ENCODE peak calls at places on chromosomes 1 and 21, in four cellular contexts. One of them, this sample, is unnamed.

GRCh38 chr1:178818416-178818815 is 52.5 kb downstream of the ANGPTL1 start:
- DNase-seq in stomach: no peak
- DNase-seq in suprapubic skin: no peak
- DNase-seq in A549: no peak
- DNase-seq in this sample: no peak

GRCh38 chr1:230124187-230125128 is 57.4 kb downstream of the GALNT2 start:
- DNase-seq in stomach: no peak
- DNase-seq in suprapubic skin: no peak
- DNase-seq in A549: no peak
- DNase-seq in this sample: no peak

GRCh38 chr1:220787069-220787614 is 429 bp downstream of the MTARC1 start:
- DNase-seq in stomach: peak; percentile 71
- DNase-seq in suprapubic skin: no peak
- DNase-seq in A549: peak; percentile 58
- DNase-seq in this sample: peak; percentile 64

GRCh38 chr21:23853796-23854379 is 1753.4 kb downstream of the MRPL39 start:
- DNase-seq in stomach: no peak
- DNase-seq in suprapubic skin: no peak
- DNase-seq in A549: no peak
- DNase-seq in this sample: no peak

GRCh38 chr1:231460614-231461013 is 38.5 kb upstream of the EGLN1 start:
- DNase-seq in stomach: no peak
- DNase-seq in suprapubic skin: no peak
- DNase-seq in A549: no peak
- DNase-seq in this sample: no peak

GRCh38 chr1:72186733-72187307 is 95.5 kb downstream of the NEGR1 start:
- DNase-seq in stomach: no peak
- DNase-seq in suprapubic skin: no peak
- DNase-seq in A549: no peak
- DNase-seq in this sample: no peak

GRCh38 chr1:175839678-175840669 is 96.6 kb upstream of the TNR start:
- DNase-seq in stomach: no peak
- DNase-seq in suprapubic skin: no peak
- DNase-seq in A549: no peak
- DNase-seq in this sample: no peak

GRCh38 chr1:24415910-24416665 is 486 bp downstream of the NIPAL3 start:
- DNase-seq in stomach: no peak
- DNase-seq in suprapubic skin: no peak
- DNase-seq in A549: peak; percentile 12
- DNase-seq in this sample: no peak

GRCh38 chr1:184393924-184394323 is 7.1 kb downstream of the C1orf21 start:
- DNase-seq in stomach: no peak
- DNase-seq in suprapubic skin: no peak
- DNase-seq in A549: no peak
- DNase-seq in this sample: no peak

GRCh38 chr21:39004776-39005605 is 178.3 kb downstream of the PSMG1 start:
- DNase-seq in stomach: peak; percentile 35
- DNase-seq in suprapubic skin: no peak
- DNase-seq in A549: no peak
- DNase-seq in this sample: peak; percentile 87

GRCh38 chr1:223339861-223340260 is 24.1 kb downstream of the SUSD4 start:
- DNase-seq in stomach: no peak
- DNase-seq in suprapubic skin: no peak
- DNase-seq in A549: no peak
- DNase-seq in this sample: no peak

GRCh38 chr1:11929849-11930248 is 3.6 kb upstream of the KIAA2013 start:
- DNase-seq in stomach: peak; percentile 77
- DNase-seq in suprapubic skin: peak; percentile 77
- DNase-seq in A549: no peak
- DNase-seq in this sample: peak; percentile 94

GRCh38 chr21:32073593-32073992 is 200.8 kb downstream of the HUNK start:
- DNase-seq in stomach: no peak
- DNase-seq in suprapubic skin: no peak
- DNase-seq in A549: no peak
- DNase-seq in this sample: no peak

GRCh38 chr1:181208967-181209366 is 120.5 kb downstream of the IER5 start:
- DNase-seq in stomach: no peak
- DNase-seq in suprapubic skin: no peak
- DNase-seq in A549: no peak
- DNase-seq in this sample: no peak

GRCh38 chr1:201888282-201889033 is at the start of gene SHISA4:
- DNase-seq in stomach: peak; percentile 83
- DNase-seq in suprapubic skin: peak; percentile 80
- DNase-seq in A549: peak; percentile 86
- DNase-seq in this sample: peak; percentile 93

GRCh38 chr1:23578997-23579363 is 19.7 kb upstream of the ID3 start:
- DNase-seq in stomach: no peak
- DNase-seq in suprapubic skin: no peak
- DNase-seq in A549: no peak
- DNase-seq in this sample: no peak

GRCh38 chr1:11062965-11063401 is 3.2 kb upstream of the SRM start:
- DNase-seq in stomach: no peak
- DNase-seq in suprapubic skin: peak; percentile 17
- DNase-seq in A549: no peak
- DNase-seq in this sample: peak; percentile 40

GRCh38 chr1:6125366-6125765 is 54.8 kb downstream of the CHD5 start:
- DNase-seq in stomach: no peak
- DNase-seq in suprapubic skin: no peak
- DNase-seq in A549: no peak
- DNase-seq in this sample: peak; percentile 57

GRCh38 chr21:34073749-34074282 is 438 bp downstream of the MRPS6 start:
- DNase-seq in stomach: peak; percentile 38
- DNase-seq in suprapubic skin: peak; percentile 63
- DNase-seq in A549: no peak
- DNase-seq in this sample: peak; percentile 64

GRCh38 chr1:117838911-117839310 is 90.5 kb downstream of the GDAP2 start:
- DNase-seq in stomach: no peak
- DNase-seq in suprapubic skin: no peak
- DNase-seq in A549: no peak
- DNase-seq in this sample: no peak

GRCh38 chr1:245871881-245872280 is 635.2 kb downstream of the SMYD3 start:
- DNase-seq in stomach: no peak
- DNase-seq in suprapubic skin: no peak
- DNase-seq in A549: no peak
- DNase-seq in this sample: no peak

GRCh38 chr1:156337052-156337887 is 822 bp downstream of the CCT3 start:
- DNase-seq in stomach: no peak
- DNase-seq in suprapubic skin: no peak
- DNase-seq in A549: peak; percentile 17
- DNase-seq in this sample: no peak

GRCh38 chr1:66303646-66304045 is 230.3 kb upstream of the SGIP1 start:
- DNase-seq in stomach: no peak
- DNase-seq in suprapubic skin: no peak
- DNase-seq in A549: no peak
- DNase-seq in this sample: no peak

GRCh38 chr21:42599486-42599885 is 53.9 kb upstream of the PDE9A start:
- DNase-seq in stomach: no peak
- DNase-seq in suprapubic skin: no peak
- DNase-seq in A549: no peak
- DNase-seq in this sample: no peak

GRCh38 chr1:230891413-230891812 is 23.1 kb upstream of the C1orf198 start:
- DNase-seq in stomach: no peak
- DNase-seq in suprapubic skin: no peak
- DNase-seq in A549: no peak
- DNase-seq in this sample: no peak

GRCh38 chr1:67420835-67421492 is 9.2 kb downstream of the SERBP1 start:
- DNase-seq in stomach: no peak
- DNase-seq in suprapubic skin: no peak
- DNase-seq in A549: no peak
- DNase-seq in this sample: no peak

GRCh38 chr1:104380003-104380402 is 630.3 kb downstream of the AMY1C start:
- DNase-seq in stomach: no peak
- DNase-seq in suprapubic skin: no peak
- DNase-seq in A549: no peak
- DNase-seq in this sample: no peak

GRCh38 chr1:166479052-166479631 is 312.3 kb upstream of the FAM78B start:
- DNase-seq in stomach: peak; percentile 66
- DNase-seq in suprapubic skin: peak; percentile 65
- DNase-seq in A549: no peak
- DNase-seq in this sample: no peak

GRCh38 chr1:12745992-12746323 is at the start of gene CFAP107:
- DNase-seq in stomach: no peak
- DNase-seq in suprapubic skin: no peak
- DNase-seq in A549: no peak
- DNase-seq in this sample: no peak

GRCh38 chr21:44300262-44300959 is 558 bp downstream of the PFKL start:
- DNase-seq in stomach: peak; percentile 87
- DNase-seq in suprapubic skin: peak; percentile 87
- DNase-seq in A549: peak; percentile 50
- DNase-seq in this sample: peak; percentile 88

GRCh38 chr1:56543783-56544612 is 35.4 kb downstream of the PLPP3 start:
- DNase-seq in stomach: no peak
- DNase-seq in suprapubic skin: no peak
- DNase-seq in A549: no peak
- DNase-seq in this sample: no peak
- H3K4me3 ChIP-seq in stomach: no peak overlapping the region
- H3K4me3 ChIP-seq in suprapubic skin: no peak overlapping the region
- H3K4me3 ChIP-seq in A549: no peak overlapping the region
- H3K4me3 ChIP-seq in this sample: no peak overlapping the region

DNA sequence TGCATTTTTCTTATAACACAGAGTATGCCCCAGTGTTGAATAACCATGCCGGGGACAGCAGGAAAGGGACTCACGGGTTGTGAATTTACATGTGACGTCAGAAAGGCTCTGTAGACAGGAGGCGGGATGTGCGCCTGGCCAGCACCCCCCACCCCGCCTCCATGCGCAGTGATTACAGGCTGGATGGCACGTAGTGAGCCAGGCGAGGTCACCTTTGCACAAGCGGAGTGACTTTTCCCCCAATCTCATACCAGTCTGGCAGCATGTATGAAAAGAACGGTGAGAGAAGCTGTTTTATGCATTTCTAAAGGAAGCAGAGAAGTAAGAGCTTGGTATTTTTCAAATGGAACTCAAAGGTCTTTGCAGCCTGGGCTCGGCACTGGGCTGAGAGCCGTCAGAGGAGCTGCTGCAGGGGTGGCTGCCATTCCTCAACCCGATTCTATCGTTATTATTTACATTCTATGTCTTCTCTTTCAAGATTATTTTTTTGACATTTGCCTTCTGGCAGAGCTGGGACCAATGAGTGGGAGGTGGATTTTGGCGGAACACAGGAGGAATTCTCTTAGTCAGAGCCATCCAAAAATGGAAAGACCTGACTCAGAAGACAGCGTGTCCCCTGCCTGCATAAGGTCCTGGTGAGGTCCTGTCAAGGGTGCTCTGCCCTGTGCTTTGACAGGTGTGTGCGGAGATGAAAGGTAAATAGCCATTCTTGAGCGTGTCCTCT is 115.6 kb upstream of the SLC45A1 start:
- DNase-seq in stomach: peak; percentile 70
- DNase-seq in suprapubic skin: no peak
- DNase-seq in A549: peak; percentile 78
- DNase-seq in this sample: peak; percentile 95
- TF ChIP-seq EP300 in stomach: peak; percentile 81
- TF ChIP-seq EP300 in suprapubic skin: peak; percentile 87
- TF ChIP-seq EP300 in A549: peak; percentile 31
- TF ChIP-seq EP300 in this sample: peak; percentile 60

DNA sequence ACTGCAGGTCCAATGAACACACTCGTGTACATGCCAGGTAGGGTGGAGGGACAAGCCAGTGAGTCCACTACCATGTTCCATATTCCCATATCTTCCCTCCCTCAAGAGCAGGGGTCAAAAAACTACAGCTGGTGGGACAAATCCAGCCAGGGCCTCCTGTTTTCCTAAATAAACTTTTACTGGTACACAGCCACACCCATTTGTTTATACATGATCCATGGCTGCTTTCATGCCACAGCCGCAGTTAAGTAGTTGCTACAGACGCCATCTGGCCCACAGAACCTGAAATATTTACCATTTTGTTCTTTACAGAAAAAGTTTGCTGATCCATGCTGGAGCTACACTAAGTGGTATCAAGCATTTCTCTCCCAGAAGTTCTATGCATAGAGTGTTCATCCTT is 42.4 kb downstream of the CASQ2 start:
- DNase-seq in stomach: no peak
- DNase-seq in suprapubic skin: no peak
- DNase-seq in A549: no peak
- DNase-seq in this sample: no peak
- H3K4me3 ChIP-seq in stomach: no peak overlapping the region
- H3K4me3 ChIP-seq in suprapubic skin: no peak overlapping the region
- H3K4me3 ChIP-seq in A549: no peak overlapping the region
- H3K4me3 ChIP-seq in this sample: no peak overlapping the region

GRCh38 chr1:26786437-26787380 is 1.0 kb upstream of the PIGV start:
- DNase-seq in stomach: peak; percentile 62
- DNase-seq in suprapubic skin: peak; percentile 83
- DNase-seq in A549: no peak
- DNase-seq in this sample: peak; percentile 90

GRCh38 chr1:26788836-26789611 is 1.3 kb downstream of the PIGV start:
- DNase-seq in stomach: peak; percentile 86
- DNase-seq in suprapubic skin: peak; percentile 93
- DNase-seq in A549: peak; percentile 72
- DNase-seq in this sample: peak; percentile 96

GRCh38 chr1:26788515-26788785 is 700 bp downstream of the PIGV start:
- DNase-seq in stomach: no peak
- DNase-seq in suprapubic skin: no peak
- DNase-seq in A549: no peak
- DNase-seq in this sample: no peak

GRCh38 chr1:26787381-26787705 is 407 bp upstream of the PIGV start:
- DNase-seq in stomach: peak; percentile 52
- DNase-seq in suprapubic skin: no peak
- DNase-seq in A549: no peak
- DNase-seq in this sample: no peak

GRCh38 chr1:26787706-26788514 is at the start of gene PIGV:
- DNase-seq in stomach: peak; percentile 89
- DNase-seq in suprapubic skin: peak; percentile 91
- DNase-seq in A549: peak; percentile 76
- DNase-seq in this sample: peak; percentile 93
- TF ChIP-seq EP300 in stomach: no peak
- TF ChIP-seq EP300 in suprapubic skin: no peak
- TF ChIP-seq EP300 in A549: no peak
- TF ChIP-seq EP300 in this sample: no peak

DNA sequence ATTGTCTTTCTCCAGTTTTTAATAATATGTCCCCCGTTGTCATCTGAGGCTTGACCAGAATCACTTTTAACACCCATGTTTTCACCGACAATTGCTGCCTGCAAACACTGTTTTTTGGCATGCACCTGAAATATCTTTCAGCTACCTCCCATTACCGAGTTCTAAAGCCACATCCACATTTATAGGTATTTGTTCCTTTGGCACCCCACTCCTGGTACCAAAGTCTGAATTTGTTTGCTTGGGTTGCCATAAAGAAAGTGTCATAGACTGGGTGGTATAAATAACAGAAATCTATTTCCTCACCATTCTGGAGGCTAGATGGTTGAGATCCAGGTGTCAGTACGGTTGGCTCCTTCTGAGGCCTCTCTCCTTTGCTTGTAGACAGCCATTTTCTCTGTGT is 94.2 kb downstream of the OBSCN start:
- DNase-seq in stomach: no peak
- DNase-seq in suprapubic skin: no peak
- DNase-seq in A549: no peak
- DNase-seq in this sample: no peak
- H3K4me3 ChIP-seq in stomach: no peak overlapping the region
- H3K4me3 ChIP-seq in suprapubic skin: no peak overlapping the region
- H3K4me3 ChIP-seq in A549: no peak overlapping the region
- H3K4me3 ChIP-seq in this sample: no peak overlapping the region

This sample was measured in sigmoid colon.